ENCODE peak calls at places on chromosome 6, in six cellular contexts. J is HCT116; W is left lung; Q is lower lobe of right lung; G is thoracic aorta; L is CD4-positive, CD25-positive, alpha-beta regulatory T cell. R is an unnamed sample.

GRCh38 chr6:104957301-104958177 is 632 bp downstream of the LIN28B start:
- ATAC-seq in J (no peak), W (no peak), Q (no peak), G (no peak), L (no peak), R (no peak)

GRCh38 chr6:30821862-30822784 is 62.2 kb upstream of the DDR1 start:
- ATAC-seq in J (peak), W (peak), Q (no peak), G (no peak), L (peak), R (no peak)

GRCh38 chr6:81818778-81819491 is 66.5 kb upstream of the TENT5A start:
- ATAC-seq in J (no peak), W (no peak), Q (no peak), G (no peak), L (no peak), R (no peak)

GRCh38 chr6:21003780-21004541 is 469.7 kb downstream of the CDKAL1 start:
- ATAC-seq in J (peak), W (no peak), Q (no peak), G (no peak), L (no peak), R (no peak)

GRCh38 chr6:4449409-4449808 is 314.0 kb upstream of the ECI2 start:
- ATAC-seq in J (no peak), W (no peak), Q (no peak), G (no peak), L (no peak), R (no peak)

GRCh38 chr6:51049983-51050877 is 231.6 kb downstream of the TFAP2B start:
- ATAC-seq in J (no peak), W (no peak), Q (no peak), G (no peak), L (no peak), R (no peak)

GRCh38 chr6:69758214-69758613 is 38.6 kb downstream of the LMBRD1 start:
- ATAC-seq in J (no peak), W (no peak), Q (no peak), G (no peak), L (no peak), R (no peak)

GRCh38 chr6:44386364-44386928 is 1.1 kb upstream of the CDC5L start:
- ATAC-seq in J (no peak), W (peak), Q (peak), G (peak), L (no peak), R (peak)

GRCh38 chr6:107822154-107823046 is 1.7 kb downstream of the SCML4 start:
- ATAC-seq in J (no peak), W (no peak), Q (no peak), G (no peak), L (peak), R (no peak)

GRCh38 chr6:65997539-65997938 is 290.5 kb upstream of the EYS start:
- ATAC-seq in J (no peak), W (no peak), Q (no peak), G (no peak), L (no peak), R (no peak)

GRCh38 chr6:100417037-100417436 is 47.7 kb downstream of the SIM1 start:
- ATAC-seq in J (no peak), W (no peak), Q (no peak), G (no peak), L (no peak), R (no peak)

GRCh38 chr6:44256291-44257006 is 879 bp downstream of the SLC35B2 start:
- ATAC-seq in J (peak), W (peak), Q (peak), G (no peak), L (no peak), R (no peak)

GRCh38 chr6:138430361-138431145 is 26.5 kb downstream of the HEBP2 start:
- ATAC-seq in J (no peak), W (no peak), Q (peak), G (no peak), L (no peak), R (no peak)

GRCh38 chr6:127247114-127248096 is 19.3 kb upstream of the RNF146 start:
- ATAC-seq in J (no peak), W (no peak), Q (no peak), G (no peak), L (no peak), R (peak)

GRCh38 chr6:138607478-138608433 is 108.5 kb upstream of the NHSL1 start:
- ATAC-seq in J (no peak), W (no peak), Q (no peak), G (no peak), L (no peak), R (no peak)

GRCh38 chr6:127924440-127924839 is 23.6 kb upstream of the THEMIS start:
- ATAC-seq in J (no peak), W (no peak), Q (no peak), G (no peak), L (no peak), R (no peak)

GRCh38 chr6:52591832-52592231 is 15.0 kb upstream of the TRAM2 start:
- ATAC-seq in J (no peak), W (peak), Q (no peak), G (no peak), L (no peak), R (no peak)

GRCh38 chr6:168541307-168541706 is 100.3 kb downstream of the SMOC2 start:
- ATAC-seq in J (no peak), W (no peak), Q (no peak), G (no peak), L (no peak), R (no peak)

GRCh38 chr6:113137411-113137810 is 719.7 kb upstream of the MARCKS start:
- ATAC-seq in J (no peak), W (peak), Q (no peak), G (no peak), L (no peak), R (no peak)

GRCh38 chr6:73282876-73283275 is 19.9 kb upstream of the KHDC1 start:
- ATAC-seq in J (no peak), W (no peak), Q (no peak), G (no peak), L (no peak), R (no peak)

GRCh38 chr6:147506704-147507114 is 1.8 kb upstream of the SAMD5 start:
- ATAC-seq in J (peak), W (peak), Q (peak), G (peak), L (no peak), R (peak)

GRCh38 chr6:163828038-163828790 is 413.7 kb downstream of the QKI start:
- ATAC-seq in J (no peak), W (no peak), Q (no peak), G (no peak), L (no peak), R (peak)

GRCh38 chr6:150924808-150925654 is 59.5 kb downstream of the MTHFD1L start:
- ATAC-seq in J (peak), W (peak), Q (peak), G (peak), L (no peak), R (peak)

GRCh38 chr6:121160276-121160675 is 174.0 kb downstream of the TBC1D32 start:
- ATAC-seq in J (no peak), W (no peak), Q (no peak), G (no peak), L (no peak), R (no peak)

GRCh38 chr6:42239736-42240375 is 22.2 kb upstream of the MRPS10 start:
- ATAC-seq in J (peak), W (peak), Q (peak), G (no peak), L (no peak), R (no peak)

GRCh38 chr6:75588947-75589346 is 12.7 kb upstream of the SENP6 start:
- ATAC-seq in J (no peak), W (no peak), Q (no peak), G (no peak), L (no peak), R (no peak)

GRCh38 chr6:32371204-32371603 is 499 bp downstream of the TSBP1 start:
- ATAC-seq in J (no peak), W (no peak), Q (no peak), G (no peak), L (no peak), R (no peak)

GRCh38 chr6:5078121-5078695 is 6.9 kb upstream of the PPP1R3G start:
- ATAC-seq in J (peak), W (no peak), Q (no peak), G (no peak), L (no peak), R (no peak)

GRCh38 chr6:151380848-151381205 is 10.5 kb downstream of the ZBTB2 start:
- ATAC-seq in J (peak), W (no peak), Q (no peak), G (no peak), L (peak), R (no peak)

GRCh38 chr6:122995930-122996796 is at the start of gene CLVS2:
- ATAC-seq in J (no peak), W (peak), Q (peak), G (no peak), L (no peak), R (no peak)
- H3K4me3 ChIP-seq in J (no peak), W (no peak), Q (peak), G (peak), L (no peak), R (no peak)

DNA sequence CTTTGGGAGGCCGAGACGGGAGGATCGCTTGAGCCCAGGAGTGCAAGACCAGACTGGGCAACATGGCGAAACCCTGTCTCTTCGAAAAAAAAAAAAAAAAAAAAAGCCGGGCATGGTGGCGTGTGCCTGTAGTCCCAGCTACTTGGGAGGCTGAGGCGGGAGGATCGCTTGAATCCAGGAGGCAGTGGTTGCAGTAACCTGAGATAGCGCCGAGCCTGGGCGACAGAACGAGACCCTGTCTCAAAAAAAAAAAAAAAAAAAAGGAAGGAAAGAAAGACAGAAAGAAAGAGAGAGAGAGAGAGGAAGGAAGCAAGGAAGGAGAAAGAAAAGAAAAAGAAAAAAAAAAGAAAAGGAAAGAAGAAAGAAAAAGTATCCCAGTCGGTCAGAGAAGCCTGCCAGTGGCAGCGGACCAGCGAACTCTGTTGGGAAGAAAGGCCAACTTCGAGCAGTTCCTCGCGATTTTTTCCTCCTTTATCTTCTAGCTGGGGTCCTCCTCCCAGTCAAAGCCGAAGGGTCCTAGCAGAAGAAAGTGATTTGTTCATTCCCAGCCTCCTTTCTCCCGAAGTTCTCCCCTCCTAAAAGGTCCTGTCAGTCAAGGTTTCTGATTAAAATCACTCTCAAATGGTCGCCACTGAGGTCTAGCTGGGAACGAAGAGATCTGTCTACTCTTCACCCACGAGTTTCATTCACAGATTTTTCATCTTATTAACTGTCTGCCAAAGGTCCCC is 2.4 kb upstream of the SYCP2L start:
- ATAC-seq in J (no peak), W (no peak), Q (no peak), G (no peak), L (no peak), R (no peak)
- H3K4me3 ChIP-seq in J (no peak), W (no peak), Q (no peak), G (peak), L (no peak), R (no peak)

DNA sequence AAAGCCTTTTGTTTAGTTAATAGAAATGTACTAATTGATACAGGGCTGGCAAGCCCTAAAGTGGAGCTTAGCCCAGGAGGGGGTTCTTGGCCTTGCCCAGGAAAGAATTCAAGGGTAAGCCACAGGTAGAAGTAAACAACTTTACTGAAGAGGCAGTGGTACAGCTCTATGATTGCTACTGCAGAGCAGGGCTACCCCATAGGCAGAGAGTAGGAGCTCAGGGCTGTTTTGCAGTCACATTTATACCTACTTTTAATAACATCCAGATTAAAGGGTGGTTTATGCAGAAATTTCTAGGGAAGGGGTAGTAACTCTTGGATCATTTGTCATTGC is 680.4 kb upstream of the GJE1 start:
- ATAC-seq in J (no peak), W (no peak), Q (no peak), G (no peak), L (no peak), R (no peak)
- H3K4me3 ChIP-seq in J (no peak), W (no peak), Q (no peak), G (no peak), L (no peak), R (no peak)

GRCh38 chr6:158008894-158009891 is 27.5 kb downstream of the SYNJ2 start:
- ATAC-seq in J (no peak), W (peak), Q (peak), G (no peak), L (peak), R (peak)
- H3K4me3 ChIP-seq in J (no peak), W (no peak), Q (peak), G (peak), L (peak), R (no peak)

DNA sequence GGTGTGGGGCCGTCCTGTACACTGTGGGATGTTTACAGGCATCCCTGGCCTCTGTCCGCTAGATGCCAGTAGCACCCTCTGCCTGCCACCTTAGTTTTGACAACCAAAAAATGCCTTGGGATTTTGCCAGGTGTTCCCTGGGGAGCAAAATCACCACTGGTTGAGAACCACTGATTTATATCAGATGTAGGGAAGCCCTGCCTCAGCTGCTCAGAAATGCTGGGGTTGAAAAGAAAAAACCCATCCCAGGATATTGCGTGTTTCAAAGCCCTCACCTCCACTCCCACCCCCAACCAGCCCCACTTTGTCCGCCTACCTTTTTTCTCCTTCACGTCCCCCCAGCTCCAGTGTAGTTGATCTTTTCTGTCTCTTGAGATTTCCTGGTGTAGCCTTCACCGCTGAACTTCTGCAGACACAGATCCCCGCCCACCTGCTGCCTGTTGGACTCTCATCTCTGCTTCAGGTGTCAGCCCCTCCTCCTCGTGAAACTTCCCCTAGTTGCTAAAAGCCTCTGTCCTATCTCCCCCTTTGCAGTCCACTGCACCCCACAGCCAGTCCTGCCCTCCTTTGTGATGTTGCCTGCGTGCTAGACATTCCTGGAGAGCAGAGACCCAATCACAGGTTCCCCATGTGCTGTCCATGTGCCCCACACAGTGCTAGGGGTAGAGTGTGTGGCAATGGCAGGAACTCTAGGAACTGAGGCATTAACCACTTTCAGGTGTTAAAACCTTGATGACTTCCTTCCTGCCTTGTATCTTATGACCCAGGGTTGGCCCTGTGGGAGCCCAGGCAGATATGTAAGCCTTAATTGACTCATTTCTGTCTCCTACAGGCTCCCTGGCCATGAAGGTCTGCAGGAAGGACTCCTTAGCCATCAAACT is 98.9 kb downstream of the TBC1D7 start:
- ATAC-seq in J (peak), W (no peak), Q (peak), G (no peak), L (peak), R (no peak)
- H3K4me3 ChIP-seq in J (no peak), W (no peak), Q (no peak), G (no peak), L (no peak), R (no peak)

GRCh38 chr6:43246301-43247114 is 3.2 kb downstream of the TTBK1 start:
- ATAC-seq in J (peak), W (peak), Q (peak), G (no peak), L (no peak), R (peak)

GRCh38 chr6:43250992-43251373 is 7.7 kb downstream of the TTBK1 start:
- ATAC-seq in J (no peak), W (no peak), Q (no peak), G (no peak), L (no peak), R (no peak)

GRCh38 chr6:43248791-43249190 is 5.5 kb downstream of the TTBK1 start:
- ATAC-seq in J (no peak), W (no peak), Q (no peak), G (no peak), L (no peak), R (no peak)

GRCh38 chr6:43247115-43247999 is 4.1 kb downstream of the TTBK1 start:
- ATAC-seq in J (peak), W (peak), Q (peak), G (peak), L (peak), R (peak)

DNA sequence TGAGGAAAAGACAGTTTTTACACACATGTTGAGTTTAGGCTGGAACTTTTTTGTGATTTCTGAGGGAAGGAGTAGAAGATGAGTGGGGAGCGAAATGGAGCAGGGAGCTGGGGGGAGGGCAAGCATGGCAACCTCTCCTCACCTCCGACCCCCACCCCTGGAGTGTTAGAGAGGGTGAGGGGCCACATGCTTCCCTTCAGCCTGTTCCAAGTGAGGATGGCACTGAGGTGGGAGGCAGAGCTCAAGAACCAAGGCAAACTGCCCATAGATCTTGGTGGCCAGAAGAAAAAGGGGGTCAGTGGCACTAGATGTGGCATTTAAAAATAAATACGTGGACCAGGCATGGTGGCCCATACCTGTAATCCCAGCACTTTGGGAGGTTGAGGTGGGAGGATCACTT is 4.8 kb downstream of the TTBK1 start:
- ATAC-seq in J (no peak), W (no peak), Q (no peak), G (no peak), L (no peak), R (no peak)
- H3K4me3 ChIP-seq in J (no peak), W (peak), Q (peak), G (no peak), L (no peak), R (no peak)

GRCh38 chr6:18501313-18502013 is 114.3 kb downstream of the RNF144B start:
- ATAC-seq in J (no peak), W (peak), Q (peak), G (peak), L (peak), R (peak)

GRCh38 chr6:18506387-18507017 is 119.4 kb downstream of the RNF144B start:
- ATAC-seq in J (no peak), W (no peak), Q (no peak), G (no peak), L (no peak), R (no peak)

GRCh38 chr6:18503187-18503586 is 116.0 kb downstream of the RNF144B start:
- ATAC-seq in J (no peak), W (no peak), Q (no peak), G (no peak), L (no peak), R (no peak)

GRCh38 chr6:18504232-18504596 is 117.1 kb downstream of the RNF144B start:
- ATAC-seq in J (peak), W (no peak), Q (no peak), G (no peak), L (no peak), R (no peak)

GRCh38 chr6:18503588-18504231 is 116.6 kb downstream of the RNF144B start:
- ATAC-seq in J (peak), W (peak), Q (peak), G (peak), L (peak), R (peak)
- H3K4me3 ChIP-seq in J (no peak), W (peak), Q (peak), G (peak), L (no peak), R (peak)

GRCh38 chr6:3232017-3232838 is 4.8 kb upstream of the TUBB2B start:
- ATAC-seq in J (no peak), W (no peak), Q (no peak), G (no peak), L (no peak), R (no peak)

GRCh38 chr6:3233321-3233720 is 5.9 kb upstream of the TUBB2B start:
- ATAC-seq in J (no peak), W (no peak), Q (no peak), G (no peak), L (no peak), R (no peak)

GRCh38 chr6:3229566-3230274 is 2.3 kb upstream of the TUBB2B start:
- ATAC-seq in J (no peak), W (no peak), Q (no peak), G (no peak), L (peak), R (no peak)

GRCh38 chr6:3230275-3231212 is 3.1 kb upstream of the TUBB2B start:
- ATAC-seq in J (no peak), W (peak), Q (no peak), G (no peak), L (no peak), R (no peak)

GRCh38 chr6:3231213-3232016 is 4.0 kb upstream of the TUBB2B start:
- ATAC-seq in J (no peak), W (peak), Q (peak), G (peak), L (no peak), R (peak)
- H3K4me3 ChIP-seq in J (no peak), W (peak), Q (peak), G (peak), L (no peak), R (peak)

R was measured in gastroesophageal sphincter.